ENCODE peak calls at places on chromosomes 6 and 20, in four cellular contexts. J is suprapubic skin, G is stomach, A is upper lobe of right lung. U is an unnamed sample.
A peak's percentile ranks its signal among the peaks of the same experiment; 100 is the strongest.

GRCh38 chr6:66264376-66264775 is 557.4 kb upstream of the EYS start:
- DNase-seq in G (no peak), J (no peak), A (no peak), U (no peak)

GRCh38 chr20:53332022-53332824 is 261.4 kb downstream of the ZNF217 start:
- DNase-seq in A (no peak), G (no peak), J (no peak), U (no peak)

GRCh38 chr20:35741892-35742740 is at the start of gene RBM39:
- DNase-seq in A (peak; percentile 99), J (peak; percentile 99), G (peak; percentile 100), U (peak; percentile 100)

GRCh38 chr6:101069191-101069795 is 188.2 kb upstream of the ASCC3 start:
- DNase-seq in G (no peak), J (no peak), A (no peak), U (no peak)

GRCh38 chr6:122372647-122373046 is 26.8 kb upstream of the HSF2 start:
- DNase-seq in A (no peak), G (no peak), J (no peak), U (no peak)

GRCh38 chr6:3364391-3364790 is 92.5 kb downstream of the SLC22A23 start:
- DNase-seq in G (peak; percentile 38), J (no peak), A (no peak), U (no peak)

GRCh38 chr6:13014551-13015378 is 298.2 kb downstream of the PHACTR1 start:
- DNase-seq in A (peak; percentile 73), J (no peak), G (no peak), U (no peak)

GRCh38 chr6:147782302-147782701 is 273.8 kb downstream of the SAMD5 start:
- DNase-seq in G (no peak), J (no peak), A (no peak), U (peak; percentile 15)

GRCh38 chr20:25310268-25310920 is 62.5 kb downstream of the PYGB start:
- DNase-seq in J (peak; percentile 79), A (peak; percentile 71), G (peak; percentile 58), U (peak; percentile 82)

GRCh38 chr6:14228571-14228970 is 111.0 kb downstream of the CD83 start:
- DNase-seq in G (no peak), J (no peak), A (no peak), U (no peak)

GRCh38 chr6:134165827-134166226 is 113.4 kb upstream of the SLC2A12 start:
- DNase-seq in J (no peak), G (no peak), A (no peak), U (no peak)

GRCh38 chr6:149455028-149455732 is 29.6 kb downstream of the ZC3H12D start:
- DNase-seq in G (no peak), A (no peak), J (no peak), U (no peak)

GRCh38 chr6:63964347-63964746 is 328.7 kb downstream of the PHF3 start:
- DNase-seq in J (no peak), A (no peak), G (no peak), U (no peak)

GRCh38 chr20:46399401-46399800 is 7.0 kb downstream of the ELMO2 start:
- DNase-seq in J (no peak), G (no peak), A (no peak), U (no peak)

GRCh38 chr20:33679758-33680485 is 5.7 kb upstream of the NECAB3 start:
- DNase-seq in G (no peak), J (no peak), A (no peak), U (no peak)

GRCh38 chr6:156068870-156069269 is 613.2 kb upstream of the NOX3 start:
- DNase-seq in J (no peak), G (no peak), A (no peak), U (no peak)

GRCh38 chr20:2757001-2757400 is 43.4 kb downstream of the CPXM1 start:
- DNase-seq in A (no peak), G (no peak), J (peak; percentile 63), U (no peak)

GRCh38 chr20:46122516-46123481 is 4.7 kb downstream of the CD40 start:
- DNase-seq in G (peak; percentile 13), J (peak; percentile 23), A (no peak), U (no peak)

GRCh38 chr20:19212524-19213502 is at the start of gene SLC24A3:
- DNase-seq in A (peak; percentile 92), G (peak; percentile 83), J (peak; percentile 88), U (no peak)

GRCh38 chr20:33377366-33377765 is 24.0 kb downstream of the CDK5RAP1 start:
- DNase-seq in G (no peak), J (no peak), A (no peak), U (no peak)

GRCh38 chr6:170188571-170189001 is 102.3 kb downstream of the DLL1 start:
- DNase-seq in A (no peak), G (no peak), J (no peak), U (no peak)

GRCh38 chr20:40050596-40050995 is 638.4 kb downstream of the MAFB start:
- DNase-seq in J (no peak), G (no peak), A (no peak), U (no peak)

GRCh38 chr20:34874094-34874654 is 1.5 kb upstream of the GGT7 start:
- DNase-seq in A (no peak), G (peak; percentile 86), J (no peak), U (peak; percentile 74)

GRCh38 chr6:99467509-99468106 is 42.5 kb upstream of the PNISR start:
- DNase-seq in G (no peak), J (no peak), A (no peak), U (no peak)

GRCh38 chr6:104218132-104218531 is 641.6 kb downstream of the HACE1 start:
- DNase-seq in A (no peak), G (no peak), J (no peak), U (no peak)

GRCh38 chr20:32325706-32326506 is 32.2 kb upstream of the ASXL1 start:
- DNase-seq in A (no peak), G (peak; percentile 60), J (no peak), U (no peak)

GRCh38 chr6:26607434-26608230 is 10.9 kb downstream of the ABT1 start:
- DNase-seq in J (no peak), G (peak; percentile 39), A (no peak), U (peak; percentile 24)

GRCh38 chr20:48826064-48826463 is 1.7 kb downstream of the PREX1 start:
- DNase-seq in G (no peak), J (no peak), A (no peak), U (no peak)

GRCh38 chr20:48828734-48829460 is 1.1 kb upstream of the PREX1 start:
- DNase-seq in A (no peak), G (no peak), J (no peak), U (no peak)

GRCh38 chr20:48829940-48830339 is 2.1 kb upstream of the PREX1 start:
- DNase-seq in A (no peak), J (no peak), G (no peak), U (no peak)

GRCh38 chr20:48826883-48827771 is 672 bp downstream of the PREX1 start:
- DNase-seq in G (peak; percentile 37), J (no peak), A (peak; percentile 70), U (no peak)

GRCh38 chr20:48827880-48828733 is at the start of gene PREX1:
- DNase-seq in J (no peak), A (peak; percentile 89), G (peak; percentile 89), U (no peak)
- TF ChIP-seq CTCF in J (no peak), A (no peak), G (no peak), U (no peak)

GRCh38 chr6:6891949-6892461 is 215.8 kb upstream of the RREB1 start:
- DNase-seq in G (no peak), J (no peak), A (no peak), U (no peak)

GRCh38 chr6:6891074-6891754 is 216.5 kb upstream of the RREB1 start:
- DNase-seq in A (no peak), G (peak; percentile 80), J (no peak), U (no peak)

GRCh38 chr6:6895929-6896328 is 211.8 kb upstream of the RREB1 start:
- DNase-seq in J (no peak), G (no peak), A (no peak), U (no peak)

GRCh38 chr6:6892706-6893601 is 214.8 kb upstream of the RREB1 start:
- DNase-seq in G (no peak), A (no peak), J (no peak), U (no peak)

GRCh38 chr6:6893701-6894100 is 214.1 kb upstream of the RREB1 start:
- DNase-seq in J (no peak), A (no peak), G (no peak), U (no peak)
- H3K27ac ChIP-seq in J (no peak overlapping the region), A (no peak overlapping the region), G (no peak overlapping the region), U (no peak overlapping the region)

GRCh38 chr6:28767133-28767532 is 156.7 kb downstream of the TRIM27 start:
- DNase-seq in J (no peak), G (no peak), A (no peak), U (no peak)

GRCh38 chr6:28766426-28766825 is 157.4 kb downstream of the TRIM27 start:
- DNase-seq in J (no peak), A (no peak), G (no peak), U (no peak)

GRCh38 chr6:28768187-28768913 is 155.4 kb downstream of the TRIM27 start:
- DNase-seq in A (no peak), J (no peak), G (no peak), U (no peak)

GRCh38 chr6:28765978-28766351 is 157.8 kb downstream of the TRIM27 start:
- DNase-seq in A (no peak), G (no peak), J (no peak), U (no peak)

GRCh38 chr6:28767691-28768090 is 156.1 kb downstream of the TRIM27 start:
- DNase-seq in A (no peak), J (no peak), G (no peak), U (no peak)
- H3K27me3 ChIP-seq in A (peaks cover 99% of the 10 kb centered on the region), J (peaks cover 100% of the 10 kb centered on the region), G (peaks cover 100% of the 10 kb centered on the region), U (peaks cover 48% of the 10 kb centered on the region)

GRCh38 chr6:15248451-15249370 is 2.8 kb downstream of the JARID2 start:
- DNase-seq in G (peak; percentile 97), A (peak; percentile 96), J (peak; percentile 97), U (peak; percentile 90)
- TF ChIP-seq CTCF in G (no peak), A (no peak), J (no peak), U (peak; percentile 47)

GRCh38 chr6:151478670-151479069 is 15.1 kb upstream of the CCDC170 start:
- DNase-seq in G (no peak), J (no peak), A (no peak), U (no peak)
- H3K27ac ChIP-seq in G (no peak overlapping the region), J (no peak overlapping the region), A (no peak overlapping the region), U (no peak overlapping the region)

GRCh38 chr6:132977413-132977812 is 163.0 kb downstream of the RPS12 start:
- DNase-seq in J (no peak), A (no peak), G (no peak), U (no peak)
- H3K27me3 ChIP-seq in J (no peaks in the 10 kb centered on the region), A (peaks cover 6% of the 10 kb centered on the region), G (peaks cover 4% of the 10 kb centered on the region), U (no peaks in the 10 kb centered on the region)

GRCh38 chr6:118872726-118873125 is 21.2 kb upstream of the ASF1A start:
- DNase-seq in G (no peak), J (no peak), A (no peak), U (no peak)

GRCh38 chr6:118873239-118873638 is 20.7 kb upstream of the ASF1A start:
- DNase-seq in G (no peak), A (no peak), J (no peak), U (no peak)

GRCh38 chr6:118869894-118870665 is 23.9 kb upstream of the ASF1A start:
- DNase-seq in A (no peak), G (no peak), J (no peak), U (no peak)

GRCh38 chr6:118871331-118871730 is 22.6 kb upstream of the ASF1A start:
- DNase-seq in A (no peak), J (no peak), G (no peak), U (no peak)

GRCh38 chr6:118872318-118872717 is 21.6 kb upstream of the ASF1A start:
- DNase-seq in G (no peak), A (no peak), J (no peak), U (no peak)
- TF ChIP-seq CTCF in G (no peak), A (no peak), J (no peak), U (no peak)